ENCODE peak calls at places on chromosomes 5 and 9, in four cellular contexts. Y is HL-60, Q is GM12878, G is K562. J is an unnamed sample.

GRCh38 chr9:97632406-97632991 is 669 bp downstream of the TSTD2 start:
- DNase-seq in Y (no peak), G (no peak), Q (no peak), J (no peak)

GRCh38 chr5:25851301-25851700 is 1187.1 kb downstream of the CDH9 start:
- DNase-seq in G (no peak), Q (no peak), Y (no peak), J (no peak)

GRCh38 chr5:177600458-177601018 is 606 bp downstream of the B4GALT7 start:
- DNase-seq in G (no peak), Y (peak; percentile 8), Q (no peak), J (no peak)

GRCh38 chr9:76758476-76758875 is 5.8 kb upstream of the PCA3 start:
- DNase-seq in Y (no peak), Q (no peak), G (no peak), J (no peak)

GRCh38 chr5:87770016-87770415 is 357.3 kb upstream of the CCNH start:
- DNase-seq in G (no peak), Y (no peak), Q (no peak), J (no peak)

GRCh38 chr9:34203275-34204010 is 24.6 kb downstream of the UBAP1 start:
- DNase-seq in G (no peak), Y (no peak), Q (no peak), J (no peak)

GRCh38 chr5:106094128-106094726 is 1576.5 kb downstream of the EFNA5 start:
- DNase-seq in Q (peak; percentile 3), Y (no peak), G (no peak), J (no peak)

GRCh38 chr5:143262393-143263174 is 140.9 kb downstream of the NR3C1 start:
- DNase-seq in Q (peak; percentile 48), G (peak; percentile 40), Y (no peak), J (no peak)

GRCh38 chr9:121268598-121269029 is 652 bp downstream of the GSN start:
- DNase-seq in G (no peak), Y (peak; percentile 58), Q (no peak), J (no peak)

DNA sequence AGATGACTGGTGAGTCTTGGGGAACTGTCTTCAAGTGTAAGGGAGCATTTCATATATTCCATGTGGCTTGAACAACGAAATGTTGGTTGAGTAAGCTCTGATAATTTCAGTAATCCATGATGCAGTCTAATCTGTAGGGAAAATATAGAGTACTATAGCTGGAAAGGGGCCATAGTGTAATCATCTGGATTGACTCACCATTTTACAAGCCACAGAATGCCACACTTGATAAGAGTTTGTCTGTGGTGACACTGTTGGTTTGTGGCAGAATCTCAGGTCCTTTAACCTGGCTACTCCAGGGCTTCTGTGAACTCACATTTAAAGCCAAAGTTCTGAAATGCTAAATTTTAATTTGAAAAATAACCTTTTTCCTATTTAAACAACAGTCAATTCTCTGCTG is 16.3 kb upstream of the MAML1 start:
- DNase-seq in G (no peak), Q (no peak), Y (no peak), J (no peak)
- TF ChIP-seq SPI1 in G (no peak), Q (no peak), Y (no peak), J (no peak)

GRCh38 chr5:144309265-144309664 is 138.6 kb downstream of the KCTD16 start:
- DNase-seq in Q (no peak), G (no peak), Y (no peak), J (no peak)
- TF ChIP-seq SPI1 in Q (no peak), G (no peak), Y (no peak), J (no peak)

GRCh38 chr9:127915325-127915752 is 1.5 kb downstream of the ST6GALNAC4 start:
- DNase-seq in Y (no peak), G (peak; percentile 61), Q (no peak), J (no peak)

GRCh38 chr9:127913682-127914081 is 3.2 kb downstream of the ST6GALNAC4 start:
- DNase-seq in Q (no peak), Y (no peak), G (no peak), J (no peak)

GRCh38 chr9:127917603-127918002 is 762 bp upstream of the ST6GALNAC4 start:
- DNase-seq in Q (no peak), G (no peak), Y (peak; percentile 36), J (no peak)

GRCh38 chr9:127916665-127917581 is at the start of gene ST6GALNAC4:
- DNase-seq in G (peak; percentile 94), Y (peak; percentile 88), Q (no peak), J (peak; percentile 96)

GRCh38 chr9:127915801-127916664 is 808 bp downstream of the ST6GALNAC4 start:
- DNase-seq in G (peak; percentile 26), Q (no peak), Y (no peak), J (peak; percentile 45)
- TF ChIP-seq SPI1 in G (no peak), Q (no peak), Y (no peak), J (no peak)

DNA sequence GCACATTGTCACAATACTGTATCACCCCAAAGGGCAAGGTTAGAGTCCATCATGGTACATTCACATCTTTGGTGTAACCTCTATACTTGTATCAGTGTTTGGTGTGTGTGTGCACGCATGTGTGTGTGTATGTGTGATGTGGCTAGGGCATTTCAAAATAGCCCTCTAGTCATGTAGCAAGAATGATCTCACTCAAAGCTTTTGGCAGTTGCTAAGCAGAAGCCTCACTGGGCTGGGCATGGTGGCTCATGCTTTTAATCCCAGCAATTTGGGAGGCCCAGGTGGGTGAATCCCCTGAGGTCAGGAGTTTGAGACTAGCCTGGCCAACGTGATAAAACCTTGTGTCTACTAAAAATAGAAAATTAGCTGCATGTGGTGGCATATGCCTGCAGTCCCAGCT is 245.3 kb downstream of the ADGRV1 start:
- DNase-seq in Q (no peak), Y (no peak), G (no peak), J (no peak)
- TF ChIP-seq SPI1 in Q (no peak), Y (no peak), G (no peak), J (no peak)

J was measured in GM12891.